ENCODE peak calls at places on chromosomes 3 and 15, in seven cellular contexts. Y is cardiac muscle cell, C is mesendoderm, A is PC-3, N is sigmoid colon, E is Caco-2, O is fibroblast of lung. K is an unnamed sample. For H3K4me1, the result is how much of the 10 kb centered on the place peaks cover.

GRCh38 chr15:53791616-53792015 is 32.2 kb upstream of the WDR72 start:
- DNase-seq in N (no peak), O (no peak), A (no peak), E (no peak), Y (no peak), C (no peak), K (no peak)

GRCh38 chr3:188230962-188231361 is 77.0 kb downstream of the LPP start:
- DNase-seq in O (no peak), C (no peak), A (peak), E (no peak), Y (no peak), N (peak), K (no peak)

GRCh38 chr3:147318900-147319299 is 87.4 kb downstream of the ZIC4 start:
- DNase-seq in E (no peak), O (peak), C (no peak), Y (no peak), A (peak), N (no peak), K (no peak)

GRCh38 chr3:37662708-37663107 is 199.0 kb upstream of the CTDSPL start:
- DNase-seq in C (no peak), E (no peak), Y (no peak), A (no peak), O (no peak), N (no peak), K (no peak)

GRCh38 chr3:42502429-42503250 is at the start of gene VIPR1:
- DNase-seq in C (peak), A (peak), E (peak), N (peak), O (no peak), Y (peak), K (peak)

GRCh38 chr15:75640483-75641175 is 605 bp upstream of the IMP3 start:
- DNase-seq in A (peak), C (peak), E (peak), O (peak), Y (peak), N (no peak), K (peak)

GRCh38 chr3:177284383-177284881 is 87.2 kb upstream of the TBL1XR1 start:
- DNase-seq in N (peak), E (peak), O (peak), Y (peak), C (peak), A (no peak), K (peak)

GRCh38 chr15:52528465-52529288 is at the start of gene MYO5A:
- DNase-seq in A (peak), C (peak), Y (peak), O (peak), E (peak), N (peak), K (peak)

GRCh38 chr3:138686771-138687221 is 78.2 kb downstream of the FAIM start:
- DNase-seq in E (no peak), Y (peak), C (no peak), N (no peak), O (peak), A (peak), K (no peak)

GRCh38 chr15:99169769-99170311 is 65.0 kb downstream of the SYNM start:
- DNase-seq in A (no peak), E (no peak), C (no peak), O (peak), N (peak), Y (peak), K (no peak)

GRCh38 chr3:106457278-106458210 is 588.7 kb upstream of the CBLB start:
- DNase-seq in A (peak), C (peak), N (no peak), E (no peak), Y (peak), O (peak), K (no peak)

GRCh38 chr15:100695048-100695447 is 92.7 kb downstream of the ASB7 start:
- DNase-seq in Y (peak), A (no peak), N (no peak), O (no peak), E (no peak), C (no peak), K (no peak)

GRCh38 chr3:134028486-134029255 is 1.1 kb downstream of the SLCO2A1 start:
- DNase-seq in E (no peak), O (no peak), N (peak), Y (no peak), C (peak), A (no peak), K (no peak)

GRCh38 chr3:107668398-107668797 is 145.6 kb downstream of the BBX start:
- DNase-seq in Y (no peak), N (no peak), O (no peak), E (no peak), C (no peak), A (no peak), K (peak)

GRCh38 chr3:60339310-60339709 is 911.9 kb downstream of the FHIT start:
- DNase-seq in O (no peak), C (no peak), Y (no peak), A (no peak), E (no peak), N (no peak), K (no peak)

GRCh38 chr15:71635735-71636134 is 174.6 kb upstream of the NR2E3 start:
- DNase-seq in Y (no peak), O (no peak), N (no peak), E (no peak), C (no peak), A (no peak), K (no peak)

GRCh38 chr15:71638876-71639275 is 171.5 kb upstream of the NR2E3 start:
- DNase-seq in A (no peak), E (no peak), N (no peak), O (no peak), C (no peak), Y (no peak), K (no peak)

GRCh38 chr15:71634820-71635219 is 175.5 kb upstream of the NR2E3 start:
- DNase-seq in O (no peak), N (no peak), Y (peak), E (no peak), A (no peak), C (peak), K (peak)

DNA sequence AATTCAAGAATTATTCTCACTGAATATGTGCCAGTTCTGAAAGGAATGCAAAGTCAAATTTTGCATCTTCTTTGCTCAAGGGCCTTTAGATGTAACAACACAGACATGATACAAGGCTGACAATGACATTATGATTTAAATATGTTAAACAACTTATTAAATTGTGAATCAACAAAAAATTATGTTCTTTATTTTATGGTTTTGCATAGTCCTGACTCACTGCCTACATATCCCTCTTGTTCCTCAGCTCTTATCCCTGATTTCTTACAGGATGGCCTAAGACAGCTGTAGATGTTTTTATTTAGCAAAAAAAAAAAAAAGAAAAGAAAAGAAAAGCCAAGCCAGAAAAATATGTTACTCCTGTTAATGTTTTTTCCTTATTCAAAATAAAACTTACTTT is 170.8 kb upstream of the NR2E3 start:
- DNase-seq in A (no peak), E (no peak), O (no peak), C (no peak), Y (no peak), N (no peak), K (no peak)
- H3K4me3 ChIP-seq in A (no peak), E (no peak), O (no peak), C (no peak), Y (no peak), N (no peak), K (no peak)

GRCh38 chr3:50574280-50574831 is 5.0 kb downstream of the HEMK1 start:
- DNase-seq in C (no peak), O (no peak), E (no peak), Y (no peak), N (no peak), A (no peak), K (no peak)

GRCh38 chr3:50571486-50571885 is 2.2 kb downstream of the HEMK1 start:
- DNase-seq in E (no peak), A (no peak), C (no peak), Y (no peak), O (no peak), N (no peak), K (no peak)

GRCh38 chr3:50572158-50572557 is 2.8 kb downstream of the HEMK1 start:
- DNase-seq in A (peak), O (peak), N (peak), C (peak), Y (peak), E (peak), K (peak)

GRCh38 chr3:50573566-50574279 is 4.4 kb downstream of the HEMK1 start:
- DNase-seq in C (no peak), O (no peak), Y (no peak), N (no peak), E (no peak), A (no peak), K (no peak)

DNA sequence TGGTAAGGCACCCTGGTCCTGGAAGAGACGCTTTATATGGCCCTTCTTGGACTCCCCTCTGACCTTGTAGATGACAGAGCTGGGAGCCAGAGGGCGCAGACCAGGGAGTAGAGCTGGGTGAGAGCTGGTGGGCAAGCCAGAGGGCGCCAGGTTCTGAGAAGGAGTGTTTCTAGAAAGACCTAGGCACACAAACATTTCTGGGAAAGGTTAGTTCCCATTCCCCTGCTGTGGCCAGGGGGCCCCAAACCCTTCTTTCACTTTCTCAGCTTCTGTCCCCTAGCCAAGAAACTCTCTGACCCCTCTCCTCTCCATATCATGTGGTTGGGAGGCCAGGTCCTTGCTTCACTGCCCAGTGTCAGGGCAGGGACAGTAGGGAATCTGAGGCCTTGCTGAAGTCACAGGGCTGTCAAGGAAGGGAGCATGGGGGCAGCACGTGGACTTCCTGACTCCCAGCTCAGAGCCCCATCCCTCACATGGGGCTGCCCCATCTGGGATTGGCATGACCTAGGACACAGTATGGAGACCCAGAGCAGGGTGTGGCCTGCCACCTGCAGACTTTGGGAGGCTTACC is 3.6 kb downstream of the HEMK1 start:
- DNase-seq in A (no peak), E (no peak), Y (no peak), N (no peak), O (no peak), C (no peak), K (no peak)
- H3K4me1 ChIP-seq in A (under half), E (under half), Y (under half), N (under half), O (under half), C (under half), K (under half)

GRCh38 chr15:88655780-88656488 is 17.1 kb downstream of the ISG20 start:
- DNase-seq in Y (no peak), O (no peak), A (no peak), N (peak), C (no peak), E (no peak), K (no peak)

GRCh38 chr15:88656760-88657221 is 18.0 kb downstream of the ISG20 start:
- DNase-seq in C (no peak), Y (no peak), N (peak), A (no peak), E (no peak), O (no peak), K (no peak)

GRCh38 chr15:88657326-88658069 is 18.7 kb downstream of the ISG20 start:
- DNase-seq in O (peak), A (peak), E (no peak), Y (peak), N (peak), C (peak), K (peak)

GRCh38 chr15:88658972-88659931 is 20.4 kb downstream of the ISG20 start:
- DNase-seq in E (no peak), Y (peak), C (no peak), N (peak), A (peak), O (peak), K (no peak)

GRCh38 chr15:88658070-88658965 is 19.5 kb downstream of the ISG20 start:
- DNase-seq in E (no peak), O (no peak), N (peak), C (no peak), A (no peak), Y (no peak), K (no peak)
- H3K4me3 ChIP-seq in E (no peak), O (no peak), N (no peak), C (no peak), A (peak), Y (no peak), K (no peak)

GRCh38 chr3:172519740-172520139 is 3.5 kb downstream of the TNFSF10 start:
- DNase-seq in E (no peak), N (no peak), C (no peak), A (no peak), O (no peak), Y (no peak), K (no peak)
- H3K4me1 ChIP-seq in E (under half), N (under half), C (under half), A (under half), O (under half), Y (under half), K (under half)

GRCh38 chr3:30630238-30631030 is 24.0 kb downstream of the TGFBR2 start:
- DNase-seq in C (no peak), A (no peak), E (no peak), N (no peak), O (no peak), Y (no peak), K (no peak)
- H3K4me3 ChIP-seq in C (no peak), A (no peak), E (no peak), N (no peak), O (no peak), Y (no peak), K (no peak)

GRCh38 chr3:160331127-160331937 is 67.7 kb downstream of the IFT80 start:
- DNase-seq in O (peak), A (peak), N (no peak), C (no peak), E (no peak), Y (peak), K (no peak)

GRCh38 chr3:160330690-160331089 is 68.3 kb downstream of the IFT80 start:
- DNase-seq in A (no peak), C (no peak), Y (no peak), E (no peak), N (no peak), O (no peak), K (no peak)

GRCh38 chr3:160330111-160330510 is 68.9 kb downstream of the IFT80 start:
- DNase-seq in E (no peak), Y (peak), C (no peak), N (no peak), A (no peak), O (no peak), K (no peak)
- H3K4me1 ChIP-seq in E (under half), Y (under half), C (under half), N (under half), A (under half), O (under half), K (under half)